ENCODE peak calls at places on chromosomes 2 and 18, in seven cellular contexts. One of them, this sample, is unnamed.

GRCh38 chr2:17851731-17852585 is 26.5 kb upstream of the KCNS3 start:
- DNase-seq in colonic mucosa: peak
- DNase-seq in tibial nerve: no peak
- DNase-seq in CD4-positive, alpha-beta T cell: no peak
- DNase-seq in kidney: peak
- DNase-seq in MCF 10A: peak
- DNase-seq in AG04450: peak
- DNase-seq in this sample: peak

GRCh38 chr2:235523486-235524150 is 29.8 kb downstream of the AGAP1 start:
- DNase-seq in colonic mucosa: no peak
- DNase-seq in tibial nerve: no peak
- DNase-seq in CD4-positive, alpha-beta T cell: no peak
- DNase-seq in kidney: peak
- DNase-seq in MCF 10A: no peak
- DNase-seq in AG04450: no peak
- DNase-seq in this sample: no peak

GRCh38 chr2:61707984-61708852 is 145.6 kb downstream of the FAM161A start:
- DNase-seq in colonic mucosa: no peak
- DNase-seq in tibial nerve: no peak
- DNase-seq in CD4-positive, alpha-beta T cell: no peak
- DNase-seq in kidney: no peak
- DNase-seq in MCF 10A: peak
- DNase-seq in AG04450: peak
- DNase-seq in this sample: no peak

GRCh38 chr2:138536302-138536701 is 34.7 kb downstream of the SPOPL start:
- DNase-seq in colonic mucosa: no peak
- DNase-seq in tibial nerve: no peak
- DNase-seq in CD4-positive, alpha-beta T cell: no peak
- DNase-seq in kidney: no peak
- DNase-seq in MCF 10A: peak
- DNase-seq in AG04450: no peak
- DNase-seq in this sample: peak

GRCh38 chr2:130832296-130832940 is 4.3 kb upstream of the ARHGEF4 start:
- DNase-seq in colonic mucosa: no peak
- DNase-seq in tibial nerve: no peak
- DNase-seq in CD4-positive, alpha-beta T cell: no peak
- DNase-seq in kidney: peak
- DNase-seq in MCF 10A: no peak
- DNase-seq in AG04450: no peak
- DNase-seq in this sample: no peak

GRCh38 chr2:55168221-55169154 is 63.6 kb downstream of the CLHC1 start:
- DNase-seq in colonic mucosa: peak
- DNase-seq in tibial nerve: no peak
- DNase-seq in CD4-positive, alpha-beta T cell: no peak
- DNase-seq in kidney: no peak
- DNase-seq in MCF 10A: peak
- DNase-seq in AG04450: no peak
- DNase-seq in this sample: peak

GRCh38 chr2:151728736-151729415 is 5.4 kb downstream of the NEB start:
- DNase-seq in colonic mucosa: no peak
- DNase-seq in tibial nerve: no peak
- DNase-seq in CD4-positive, alpha-beta T cell: no peak
- DNase-seq in kidney: no peak
- DNase-seq in MCF 10A: no peak
- DNase-seq in AG04450: no peak
- DNase-seq in this sample: no peak

GRCh38 chr2:109525836-109526235 is 87.9 kb downstream of the SEPTIN10 start:
- DNase-seq in colonic mucosa: no peak
- DNase-seq in tibial nerve: no peak
- DNase-seq in CD4-positive, alpha-beta T cell: no peak
- DNase-seq in kidney: no peak
- DNase-seq in MCF 10A: no peak
- DNase-seq in AG04450: no peak
- DNase-seq in this sample: no peak

GRCh38 chr2:98726172-98726725 is 4.7 kb downstream of the MGAT4A start:
- DNase-seq in colonic mucosa: no peak
- DNase-seq in tibial nerve: no peak
- DNase-seq in CD4-positive, alpha-beta T cell: no peak
- DNase-seq in kidney: no peak
- DNase-seq in MCF 10A: no peak
- DNase-seq in AG04450: no peak
- DNase-seq in this sample: no peak

GRCh38 chr2:115122701-115123100 is 680.3 kb downstream of the DPP10 start:
- DNase-seq in colonic mucosa: no peak
- DNase-seq in tibial nerve: no peak
- DNase-seq in CD4-positive, alpha-beta T cell: no peak
- DNase-seq in kidney: no peak
- DNase-seq in MCF 10A: peak
- DNase-seq in AG04450: no peak
- DNase-seq in this sample: no peak

GRCh38 chr2:12076810-12077209 is 330.4 kb downstream of the LPIN1 start:
- DNase-seq in colonic mucosa: no peak
- DNase-seq in tibial nerve: no peak
- DNase-seq in CD4-positive, alpha-beta T cell: no peak
- DNase-seq in kidney: no peak
- DNase-seq in MCF 10A: peak
- DNase-seq in AG04450: no peak
- DNase-seq in this sample: no peak

GRCh38 chr18:40882468-40882867 is 1072.6 kb upstream of the PIK3C3 start:
- DNase-seq in colonic mucosa: no peak
- DNase-seq in tibial nerve: no peak
- DNase-seq in CD4-positive, alpha-beta T cell: no peak
- DNase-seq in kidney: peak
- DNase-seq in MCF 10A: no peak
- DNase-seq in AG04450: no peak
- DNase-seq in this sample: no peak

GRCh38 chr18:23662309-23663263 is at the start of gene ANKRD29:
- DNase-seq in colonic mucosa: peak
- DNase-seq in tibial nerve: no peak
- DNase-seq in CD4-positive, alpha-beta T cell: peak
- DNase-seq in kidney: no peak
- DNase-seq in MCF 10A: peak
- DNase-seq in AG04450: no peak
- DNase-seq in this sample: no peak

GRCh38 chr2:234673501-234673900 is 176.6 kb upstream of the ARL4C start:
- DNase-seq in colonic mucosa: no peak
- DNase-seq in tibial nerve: no peak
- DNase-seq in CD4-positive, alpha-beta T cell: no peak
- DNase-seq in kidney: no peak
- DNase-seq in MCF 10A: no peak
- DNase-seq in AG04450: no peak
- DNase-seq in this sample: no peak

GRCh38 chr2:20584637-20585321 is 66.1 kb downstream of the HS1BP3 start:
- DNase-seq in colonic mucosa: no peak
- DNase-seq in tibial nerve: no peak
- DNase-seq in CD4-positive, alpha-beta T cell: no peak
- DNase-seq in kidney: peak
- DNase-seq in MCF 10A: peak
- DNase-seq in AG04450: peak
- DNase-seq in this sample: peak

GRCh38 chr2:112474844-112475486 is 7.0 kb upstream of the TTL start:
- DNase-seq in colonic mucosa: no peak
- DNase-seq in tibial nerve: no peak
- DNase-seq in CD4-positive, alpha-beta T cell: no peak
- DNase-seq in kidney: no peak
- DNase-seq in MCF 10A: no peak
- DNase-seq in AG04450: no peak
- DNase-seq in this sample: no peak

GRCh38 chr2:56534321-56534720 is 350.5 kb downstream of the CCDC85A start:
- DNase-seq in colonic mucosa: no peak
- DNase-seq in tibial nerve: no peak
- DNase-seq in CD4-positive, alpha-beta T cell: no peak
- DNase-seq in kidney: no peak
- DNase-seq in MCF 10A: no peak
- DNase-seq in AG04450: no peak
- DNase-seq in this sample: no peak

GRCh38 chr2:96655491-96655973 is 13.0 kb downstream of the FER1L5 start:
- DNase-seq in colonic mucosa: no peak
- DNase-seq in tibial nerve: no peak
- DNase-seq in CD4-positive, alpha-beta T cell: no peak
- DNase-seq in kidney: no peak
- DNase-seq in MCF 10A: no peak
- DNase-seq in AG04450: no peak
- DNase-seq in this sample: no peak

GRCh38 chr2:69588403-69588802 is 55.1 kb downstream of the AAK1 start:
- DNase-seq in colonic mucosa: no peak
- DNase-seq in tibial nerve: no peak
- DNase-seq in CD4-positive, alpha-beta T cell: no peak
- DNase-seq in kidney: no peak
- DNase-seq in MCF 10A: no peak
- DNase-seq in AG04450: no peak
- DNase-seq in this sample: no peak

GRCh38 chr2:173773076-173773475 is 192.1 kb downstream of the SP3 start:
- DNase-seq in colonic mucosa: no peak
- DNase-seq in tibial nerve: no peak
- DNase-seq in CD4-positive, alpha-beta T cell: no peak
- DNase-seq in kidney: no peak
- DNase-seq in MCF 10A: peak
- DNase-seq in AG04450: no peak
- DNase-seq in this sample: no peak

GRCh38 chr2:225177098-225177497 is 134.8 kb upstream of the DOCK10 start:
- DNase-seq in colonic mucosa: no peak
- DNase-seq in tibial nerve: no peak
- DNase-seq in CD4-positive, alpha-beta T cell: no peak
- DNase-seq in kidney: no peak
- DNase-seq in MCF 10A: peak
- DNase-seq in AG04450: peak
- DNase-seq in this sample: peak

GRCh38 chr2:233486778-233487552 is 79.6 kb downstream of the USP40 start:
- DNase-seq in colonic mucosa: no peak
- DNase-seq in tibial nerve: no peak
- DNase-seq in CD4-positive, alpha-beta T cell: no peak
- DNase-seq in kidney: peak
- DNase-seq in MCF 10A: peak
- DNase-seq in AG04450: peak
- DNase-seq in this sample: peak

GRCh38 chr2:203650860-203651613 is 55.4 kb upstream of the CD28 start:
- DNase-seq in colonic mucosa: peak
- DNase-seq in tibial nerve: no peak
- DNase-seq in CD4-positive, alpha-beta T cell: no peak
- DNase-seq in kidney: no peak
- DNase-seq in MCF 10A: peak
- DNase-seq in AG04450: no peak
- DNase-seq in this sample: no peak

GRCh38 chr18:44584900-44585299 is 95.8 kb upstream of the SETBP1 start:
- DNase-seq in colonic mucosa: no peak
- DNase-seq in tibial nerve: no peak
- DNase-seq in CD4-positive, alpha-beta T cell: no peak
- DNase-seq in kidney: no peak
- DNase-seq in MCF 10A: no peak
- DNase-seq in AG04450: no peak
- DNase-seq in this sample: no peak

GRCh38 chr18:44582432-44582831 is 98.3 kb upstream of the SETBP1 start:
- DNase-seq in colonic mucosa: no peak
- DNase-seq in tibial nerve: no peak
- DNase-seq in CD4-positive, alpha-beta T cell: no peak
- DNase-seq in kidney: no peak
- DNase-seq in MCF 10A: no peak
- DNase-seq in AG04450: no peak
- DNase-seq in this sample: no peak

GRCh38 chr18:44579745-44580144 is 100.9 kb upstream of the SETBP1 start:
- DNase-seq in colonic mucosa: no peak
- DNase-seq in tibial nerve: no peak
- DNase-seq in CD4-positive, alpha-beta T cell: no peak
- DNase-seq in kidney: no peak
- DNase-seq in MCF 10A: no peak
- DNase-seq in AG04450: no peak
- DNase-seq in this sample: no peak

GRCh38 chr18:44580159-44580558 is 100.5 kb upstream of the SETBP1 start:
- DNase-seq in colonic mucosa: no peak
- DNase-seq in tibial nerve: no peak
- DNase-seq in CD4-positive, alpha-beta T cell: no peak
- DNase-seq in kidney: no peak
- DNase-seq in MCF 10A: no peak
- DNase-seq in AG04450: no peak
- DNase-seq in this sample: no peak

GRCh38 chr18:44579028-44579692 is 101.5 kb upstream of the SETBP1 start:
- DNase-seq in colonic mucosa: no peak
- DNase-seq in tibial nerve: no peak
- DNase-seq in CD4-positive, alpha-beta T cell: no peak
- DNase-seq in kidney: no peak
- DNase-seq in MCF 10A: peak
- DNase-seq in AG04450: no peak
- DNase-seq in this sample: no peak
- TF ChIP-seq CTCF in colonic mucosa: peak
- TF ChIP-seq CTCF in tibial nerve: no peak
- TF ChIP-seq CTCF in CD4-positive, alpha-beta T cell: peak
- TF ChIP-seq CTCF in kidney: peak
- TF ChIP-seq CTCF in MCF 10A: peak
- TF ChIP-seq CTCF in AG04450: peak
- TF ChIP-seq CTCF in this sample: peak

GRCh38 chr2:199258291-199258690 is 199.4 kb downstream of the SATB2 start:
- DNase-seq in colonic mucosa: no peak
- DNase-seq in tibial nerve: no peak
- DNase-seq in CD4-positive, alpha-beta T cell: no peak
- DNase-seq in kidney: no peak
- DNase-seq in MCF 10A: peak
- DNase-seq in AG04450: no peak
- DNase-seq in this sample: no peak
- TF ChIP-seq CTCF in colonic mucosa: no peak
- TF ChIP-seq CTCF in tibial nerve: no peak
- TF ChIP-seq CTCF in CD4-positive, alpha-beta T cell: no peak
- TF ChIP-seq CTCF in kidney: no peak
- TF ChIP-seq CTCF in MCF 10A: no peak
- TF ChIP-seq CTCF in AG04450: peak
- TF ChIP-seq CTCF in this sample: peak

DNA sequence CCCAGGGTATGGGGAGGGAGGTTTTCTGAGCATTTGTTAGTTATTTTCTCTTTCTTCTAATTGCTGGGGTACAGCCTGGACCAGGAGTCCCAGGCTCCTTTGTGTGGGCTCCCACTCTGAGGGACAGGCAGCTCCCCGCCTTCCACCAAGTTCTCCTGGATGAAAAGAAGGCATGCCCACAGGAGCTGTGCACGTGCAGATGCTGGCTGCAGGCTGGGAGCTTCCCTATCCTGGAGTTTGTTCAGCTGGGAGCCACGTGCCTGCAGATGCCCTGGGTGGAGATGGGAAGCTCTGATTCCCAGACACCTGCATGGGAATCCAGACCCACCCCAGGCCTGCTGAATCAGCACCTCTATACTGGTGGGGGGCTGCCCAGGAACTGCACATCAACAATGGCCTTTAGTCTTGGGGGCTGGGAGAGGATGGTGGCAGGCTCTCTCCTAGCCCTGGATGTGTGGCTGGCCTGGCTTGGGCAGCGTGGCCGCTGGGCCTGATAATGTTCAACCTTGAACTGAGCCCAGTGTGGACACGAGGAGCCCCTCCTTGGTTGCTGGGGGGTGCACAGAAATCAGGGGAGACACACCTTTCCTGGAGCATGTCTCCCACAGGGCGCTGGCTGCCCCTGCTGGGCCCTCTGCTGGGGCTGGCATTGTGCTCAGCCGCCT is 233.6 kb upstream of the HS6ST1 start:
- DNase-seq in colonic mucosa: no peak
- DNase-seq in tibial nerve: no peak
- DNase-seq in CD4-positive, alpha-beta T cell: no peak
- DNase-seq in kidney: no peak
- DNase-seq in MCF 10A: no peak
- DNase-seq in AG04450: no peak
- DNase-seq in this sample: no peak
- TF ChIP-seq CTCF in colonic mucosa: no peak
- TF ChIP-seq CTCF in tibial nerve: no peak
- TF ChIP-seq CTCF in CD4-positive, alpha-beta T cell: no peak
- TF ChIP-seq CTCF in kidney: no peak
- TF ChIP-seq CTCF in MCF 10A: no peak
- TF ChIP-seq CTCF in AG04450: no peak
- TF ChIP-seq CTCF in this sample: no peak

GRCh38 chr18:69854455-69854854 is 93.2 kb downstream of the CD226 start:
- DNase-seq in colonic mucosa: no peak
- DNase-seq in tibial nerve: no peak
- DNase-seq in CD4-positive, alpha-beta T cell: no peak
- DNase-seq in kidney: no peak
- DNase-seq in MCF 10A: no peak
- DNase-seq in AG04450: no peak
- DNase-seq in this sample: no peak
- TF ChIP-seq CTCF in colonic mucosa: no peak
- TF ChIP-seq CTCF in tibial nerve: no peak
- TF ChIP-seq CTCF in CD4-positive, alpha-beta T cell: no peak
- TF ChIP-seq CTCF in kidney: no peak
- TF ChIP-seq CTCF in MCF 10A: no peak
- TF ChIP-seq CTCF in AG04450: no peak
- TF ChIP-seq CTCF in this sample: no peak

This sample was measured in AG09319.